ENCODE peak calls at places on chromosomes 7 and 10, in six cellular contexts. G is H9, O is IMR-90, F is mesenchymal stem cell, Y is neuronal stem cell, L is mesendoderm. J is an unnamed sample.

GRCh38 chr7:123687727-123688126 is 32.1 kb downstream of the LMOD2 start:
- DNase-seq in G (no peak), O (no peak), F (no peak), Y (no peak), L (no peak), J (no peak)

GRCh38 chr7:41319601-41320000 is 383.3 kb downstream of the INHBA start:
- DNase-seq in G (no peak), O (no peak), F (no peak), Y (no peak), L (no peak), J (no peak)

GRCh38 chr7:151539055-151539714 is 19.5 kb upstream of the RHEB start:
- DNase-seq in G (peak), O (peak), F (peak), Y (peak), L (peak), J (no peak)

GRCh38 chr7:44085549-44085948 is 3.2 kb upstream of the POLM start:
- DNase-seq in G (no peak), O (no peak), F (no peak), Y (no peak), L (no peak), J (no peak)

GRCh38 chr10:58641095-58641531 is 128.4 kb downstream of the BICC1 start:
- DNase-seq in G (no peak), O (peak), F (peak), Y (no peak), L (no peak), J (peak)

GRCh38 chr10:79454259-79454658 is 8.8 kb upstream of the ZCCHC24 start:
- DNase-seq in G (no peak), O (peak), F (peak), Y (no peak), L (peak), J (no peak)

GRCh38 chr7:137681657-137682562 is 164.9 kb downstream of the DGKI start:
- DNase-seq in G (no peak), O (peak), F (peak), Y (no peak), L (no peak), J (peak)

GRCh38 chr7:51545131-51545530 is 228.5 kb upstream of the COBL start:
- DNase-seq in G (no peak), O (no peak), F (no peak), Y (no peak), L (no peak), J (no peak)

GRCh38 chr7:49631071-49631826 is 142.2 kb upstream of the VWC2 start:
- DNase-seq in G (no peak), O (no peak), F (no peak), Y (no peak), L (no peak), J (no peak)

GRCh38 chr7:5429253-5429856 is 5.7 kb upstream of the TNRC18 start:
- DNase-seq in G (peak), O (peak), F (peak), Y (no peak), L (peak), J (no peak)

GRCh38 chr10:130927157-130927556 is 384.4 kb downstream of the TCERG1L start:
- DNase-seq in G (no peak), O (no peak), F (no peak), Y (no peak), L (no peak), J (no peak)

GRCh38 chr7:676246-676971 is 50.1 kb upstream of the DNAAF5 start:
- DNase-seq in G (no peak), O (no peak), F (no peak), Y (no peak), L (no peak), J (no peak)

DNA sequence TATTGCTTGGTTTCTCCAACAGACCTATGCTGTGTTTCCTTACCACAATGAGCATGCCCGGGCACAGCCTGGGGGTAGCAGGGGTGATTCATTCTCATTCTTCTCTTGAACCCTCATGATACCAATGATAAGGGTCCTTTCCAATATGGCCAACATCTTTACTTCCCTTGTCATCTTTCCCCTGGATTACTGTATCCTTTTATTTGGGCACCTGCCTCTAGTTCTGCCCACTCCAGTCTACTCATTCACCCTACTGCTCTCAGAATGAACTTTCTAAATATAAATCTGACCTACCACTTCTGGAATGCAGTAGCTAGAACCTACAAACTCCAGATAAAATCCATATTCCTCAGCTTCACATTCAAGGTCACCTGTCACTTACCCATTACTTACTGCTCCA is 26.4 kb upstream of the ITPRID1 start:
- DNase-seq in G (no peak), O (no peak), F (no peak), Y (no peak), L (no peak), J (no peak)
- H3K23ac ChIP-seq in G (no peak), O (no peak), F (no peak), Y (no peak), L (no peak), J (no peak)

DNA sequence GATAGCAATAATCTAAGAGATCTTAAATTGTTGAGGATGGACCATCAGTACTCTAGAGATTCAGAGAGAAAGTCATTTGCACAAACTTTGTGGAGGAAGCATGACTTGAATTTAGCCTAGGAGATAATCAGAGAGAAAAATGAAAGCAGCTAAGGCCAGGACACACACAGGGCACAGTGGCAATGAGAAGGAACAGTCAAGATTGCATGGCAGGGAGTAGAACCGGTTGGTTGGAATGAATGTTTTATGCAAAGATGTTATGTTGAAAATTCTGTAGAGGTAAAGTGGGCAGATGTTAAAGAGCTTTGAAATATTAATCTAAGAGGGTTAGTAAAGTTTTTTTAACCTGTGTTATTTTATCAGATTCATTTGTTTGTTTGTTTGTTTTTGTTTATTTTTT is 521.8 kb downstream of the GATA3 start:
- DNase-seq in G (no peak), O (no peak), F (no peak), Y (no peak), L (no peak), J (peak)
- H3K23ac ChIP-seq in G (no peak), O (no peak), F (no peak), Y (no peak), L (no peak), J (no peak)

DNA sequence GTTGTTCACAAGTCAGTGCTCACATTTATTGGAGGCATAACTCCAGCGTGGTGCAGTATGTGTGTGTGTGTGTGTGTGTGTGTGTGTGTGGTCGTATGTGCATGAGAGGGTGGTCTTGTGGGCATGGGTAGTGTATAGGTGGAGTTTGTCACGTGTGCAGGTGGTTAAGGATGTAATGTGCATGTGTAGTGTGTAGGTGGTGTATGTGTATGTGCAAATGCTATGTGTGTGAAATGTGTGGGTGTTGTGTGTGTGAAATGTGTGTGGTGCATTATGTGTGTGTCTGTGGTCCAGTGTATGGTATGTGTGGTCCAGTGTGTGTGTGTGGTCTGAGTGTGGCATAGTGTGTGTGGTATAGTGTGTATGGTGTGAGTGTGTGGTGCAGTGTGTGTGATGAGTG is 30.3 kb upstream of the PODXL start:
- DNase-seq in G (no peak), O (no peak), F (no peak), Y (no peak), L (no peak), J (no peak)
- H3K23ac ChIP-seq in G (no peak), O (peak), F (no peak), Y (peak), L (no peak), J (no peak)

DNA sequence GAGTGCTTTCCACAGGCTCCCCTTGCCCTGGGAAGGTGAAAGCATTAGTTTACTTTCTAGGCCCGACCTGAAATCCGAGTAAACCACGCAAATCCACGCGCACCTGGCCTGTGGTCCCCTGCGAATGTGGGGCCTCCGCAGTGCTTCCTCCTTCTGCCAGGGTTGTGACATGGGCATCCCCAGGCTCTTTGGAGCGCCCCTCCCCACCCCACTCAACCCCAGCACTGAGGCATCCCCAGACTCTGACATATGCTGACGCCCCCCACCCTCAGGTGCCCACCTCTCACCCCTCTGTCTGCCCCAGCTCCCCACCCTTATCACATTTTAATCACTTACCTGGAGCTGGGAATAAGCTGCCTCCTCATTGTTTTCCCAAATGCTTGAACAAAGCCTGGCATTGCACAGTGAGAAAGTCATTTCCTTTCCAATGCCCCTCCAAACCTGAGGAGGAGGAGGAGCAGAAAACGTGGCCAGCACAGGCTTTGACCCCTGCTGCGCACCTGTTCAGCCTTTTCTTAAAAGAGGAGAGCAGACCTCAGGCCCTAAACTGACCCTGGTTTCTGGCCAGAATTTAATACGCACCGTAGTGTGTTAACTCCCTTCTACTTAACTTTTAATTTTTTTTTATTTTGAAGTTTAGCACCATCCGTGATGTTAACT is 129.3 kb downstream of the WDR11 start:
- DNase-seq in G (peak), O (no peak), F (no peak), Y (no peak), L (peak), J (no peak)
- H3K23ac ChIP-seq in G (no peak), O (no peak), F (peak), Y (no peak), L (no peak), J (no peak)

GRCh38 chr10:35640474-35640873 is 1.6 kb downstream of the FZD8 start:
- DNase-seq in G (peak), O (peak), F (peak), Y (peak), L (peak), J (peak)

GRCh38 chr10:35641430-35642015 is 573 bp downstream of the FZD8 start:
- DNase-seq in G (peak), O (peak), F (no peak), Y (no peak), L (no peak), J (peak)

GRCh38 chr10:35639651-35640311 is 2.3 kb downstream of the FZD8 start:
- DNase-seq in G (peak), O (peak), F (peak), Y (peak), L (peak), J (no peak)

GRCh38 chr10:35642023-35642792 is at the start of gene FZD8:
- DNase-seq in G (peak), O (peak), F (peak), Y (peak), L (peak), J (peak)

DNA sequence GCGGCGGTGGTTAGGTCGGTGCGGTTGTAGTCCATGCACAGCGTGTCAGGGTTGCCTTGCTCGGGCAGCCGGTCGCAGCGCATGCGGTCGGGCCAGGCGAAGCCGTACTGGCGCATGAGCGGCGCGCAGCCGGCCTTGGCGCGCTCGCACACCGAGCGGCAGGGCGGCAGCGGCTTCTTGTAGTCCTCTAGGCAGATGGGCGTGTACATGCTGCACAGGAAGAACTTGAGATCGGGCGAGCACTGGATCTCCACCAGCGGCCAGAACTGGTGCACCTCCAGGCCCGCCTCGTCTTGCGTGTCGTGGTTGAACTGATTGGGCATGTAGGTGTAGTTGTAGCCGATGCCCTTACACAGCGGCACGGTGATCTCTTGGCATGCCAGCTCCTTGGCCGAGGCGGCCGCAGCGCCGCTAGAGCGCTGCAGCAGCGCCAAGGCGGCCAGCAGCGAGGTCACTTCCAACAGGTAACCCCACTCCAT is 1.1 kb downstream of the FZD8 start:
- DNase-seq in G (peak), O (peak), F (peak), Y (peak), L (peak), J (peak)
- H3K23ac ChIP-seq in G (no peak), O (peak), F (peak), Y (peak), L (peak), J (no peak)

DNA sequence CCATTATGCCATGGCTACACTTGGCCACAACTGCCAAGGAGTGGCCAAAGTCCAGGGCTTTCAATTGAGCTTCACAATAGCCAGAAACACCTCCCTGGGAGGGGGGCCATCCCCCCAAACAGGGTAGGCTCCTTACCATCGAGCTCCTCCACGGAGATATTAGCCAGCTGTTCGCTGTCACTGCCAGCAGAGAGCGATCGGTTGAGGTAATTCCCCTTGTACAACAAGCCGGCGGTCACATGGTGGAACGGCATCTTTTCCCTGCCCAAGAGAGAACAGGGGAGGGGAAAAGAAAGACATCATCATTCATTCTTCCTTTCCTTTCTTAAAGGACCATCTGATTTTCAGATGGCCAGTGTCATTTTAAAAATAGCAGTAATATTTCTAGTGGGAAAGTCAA is 133.6 kb downstream of the CALN1 start:
- DNase-seq in G (no peak), O (no peak), F (no peak), Y (no peak), L (no peak), J (no peak)
- H3K23ac ChIP-seq in G (no peak), O (no peak), F (no peak), Y (no peak), L (no peak), J (no peak)

GRCh38 chr10:101831169-101831811 is 12.3 kb downstream of the KCNIP2 start:
- DNase-seq in G (no peak), O (no peak), F (no peak), Y (no peak), L (no peak), J (no peak)

GRCh38 chr10:101834341-101834740 is 9.3 kb downstream of the KCNIP2 start:
- DNase-seq in G (no peak), O (no peak), F (no peak), Y (no peak), L (no peak), J (no peak)

GRCh38 chr10:101835406-101835805 is 8.2 kb downstream of the KCNIP2 start:
- DNase-seq in G (no peak), O (no peak), F (no peak), Y (no peak), L (no peak), J (no peak)

GRCh38 chr10:101830322-101831168 is 12.3 kb upstream of the OGA start:
- DNase-seq in G (peak), O (peak), F (peak), Y (peak), L (peak), J (peak)

GRCh38 chr10:101833466-101833865 is 10.1 kb downstream of the KCNIP2 start:
- DNase-seq in G (no peak), O (no peak), F (no peak), Y (no peak), L (no peak), J (no peak)
- H3K23ac ChIP-seq in G (no peak), O (peak), F (no peak), Y (no peak), L (no peak), J (no peak)

GRCh38 chr7:141974831-141975230 is 1.3 kb upstream of the TAS2R38 start:
- DNase-seq in G (no peak), O (no peak), F (no peak), Y (no peak), L (peak), J (peak)

GRCh38 chr7:141979611-141980010 is 6.0 kb upstream of the TAS2R38 start:
- DNase-seq in G (no peak), O (no peak), F (no peak), Y (no peak), L (no peak), J (no peak)

GRCh38 chr7:141978351-141978750 is 4.8 kb upstream of the TAS2R38 start:
- DNase-seq in G (no peak), O (no peak), F (no peak), Y (no peak), L (no peak), J (no peak)

GRCh38 chr7:141975806-141976523 is 2.4 kb upstream of the TAS2R38 start:
- DNase-seq in G (peak), O (no peak), F (peak), Y (peak), L (peak), J (peak)

DNA sequence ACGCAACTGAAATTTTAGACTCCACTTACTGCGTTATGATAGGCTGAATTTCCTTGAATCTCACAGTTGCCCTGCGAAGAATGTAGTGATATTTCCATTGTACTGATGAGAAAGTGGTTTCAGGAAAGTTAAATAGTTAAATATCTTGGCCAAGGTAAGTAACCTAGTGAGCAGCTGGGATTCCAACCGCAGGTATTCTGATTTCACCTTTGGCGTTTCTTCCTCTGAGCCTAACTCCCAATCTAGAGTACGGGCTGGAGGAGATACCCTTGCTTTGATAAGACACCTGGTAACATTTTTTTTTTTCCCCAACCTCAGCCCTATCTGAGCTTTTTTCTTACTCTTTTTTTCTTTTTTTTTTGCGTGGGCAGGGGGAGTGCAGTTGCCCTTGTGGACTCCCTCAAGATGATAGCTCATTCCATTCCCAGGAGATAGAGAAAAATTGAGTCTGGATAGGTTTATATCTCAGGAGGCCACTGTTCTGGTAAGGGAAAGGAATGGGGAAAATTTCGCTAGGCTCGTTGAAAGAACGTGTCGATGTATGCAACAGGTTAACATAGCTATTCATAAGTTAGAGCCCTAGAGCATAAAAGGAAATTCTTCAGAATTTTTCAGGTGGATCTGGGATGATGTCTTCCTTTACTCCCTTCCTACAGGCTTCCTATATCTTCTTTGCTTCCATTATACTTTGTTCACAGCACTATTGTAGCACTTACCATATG is 3.1 kb upstream of the TAS2R38 start:
- DNase-seq in G (no peak), O (no peak), F (no peak), Y (no peak), L (no peak), J (peak)
- H3K23ac ChIP-seq in G (no peak), O (no peak), F (no peak), Y (no peak), L (no peak), J (no peak)

DNA sequence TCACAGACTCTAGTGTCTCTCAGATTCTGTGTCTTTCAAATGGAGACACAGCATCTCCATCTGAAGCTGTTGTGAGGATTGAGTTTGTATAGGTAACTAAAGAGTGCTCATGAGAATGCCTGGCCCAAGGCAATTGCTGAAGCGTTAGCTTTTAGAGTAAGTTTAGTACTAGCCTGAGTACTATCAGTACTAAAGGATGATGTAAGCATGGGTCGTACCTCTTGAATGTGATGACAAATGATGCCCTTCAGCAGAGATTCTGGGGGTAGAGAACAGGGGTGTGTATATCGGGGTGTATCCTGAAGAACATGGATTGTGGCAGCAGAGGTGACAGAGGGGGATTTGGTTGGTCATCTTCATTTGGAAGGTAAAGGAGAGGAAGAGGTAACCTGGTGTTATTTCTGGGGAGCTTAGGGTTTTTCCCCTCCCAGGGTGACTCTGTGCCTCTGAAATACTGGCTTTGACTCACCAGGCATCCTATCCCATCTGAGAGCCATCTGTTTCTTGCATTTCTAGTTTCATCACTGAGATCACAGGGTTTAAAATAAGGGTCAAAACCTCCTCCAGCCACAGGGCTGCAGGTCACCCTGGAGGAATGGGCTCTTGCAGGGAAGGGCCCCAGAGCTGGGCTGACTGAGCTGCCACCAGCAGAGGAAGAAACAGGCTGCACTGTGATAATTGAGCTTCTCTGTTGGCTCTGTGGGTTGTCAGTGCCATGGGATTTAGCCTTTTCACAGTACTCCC is 756.0 kb downstream of the KCNMA1 start:
- DNase-seq in G (no peak), O (peak), F (peak), Y (no peak), L (no peak), J (peak)
- H3K23ac ChIP-seq in G (no peak), O (no peak), F (no peak), Y (no peak), L (no peak), J (no peak)

J was measured in trophoblast cell.